ENCODE peak calls at places on chromosomes 6 and 20, in five cellular contexts. B, S, P, L and U are unnamed samples.

GRCh38 chr6:139145661-139146060 is 10.8 kb downstream of the HECA start:
- DNase-seq in B (no peak), S (no peak), P (no peak), L (no peak), U (no peak)

GRCh38 chr20:47847882-47848485 is 62.7 kb upstream of the SULF2 start:
- DNase-seq in B (no peak), S (peak; percentile 8), P (no peak), L (no peak), U (no peak)

GRCh38 chr6:137856138-137856898 is 10.7 kb upstream of the TNFAIP3 start:
- DNase-seq in B (no peak), S (no peak), P (no peak), L (no peak), U (no peak)

GRCh38 chr20:8362457-8362856 is 230.4 kb downstream of the PLCB1 start:
- DNase-seq in B (no peak), S (no peak), P (no peak), L (no peak), U (no peak)

GRCh38 chr6:4637691-4638433 is 138.3 kb upstream of the CDYL start:
- DNase-seq in B (no peak), S (peak; percentile 69), P (peak; percentile 79), L (no peak), U (no peak)

GRCh38 chr6:38755874-38756273 is 40.8 kb downstream of the DNAH8 start:
- DNase-seq in B (no peak), S (no peak), P (no peak), L (no peak), U (no peak)

GRCh38 chr6:43746071-43746470 is 23.9 kb upstream of the VEGFA start:
- DNase-seq in B (no peak), S (no peak), P (no peak), L (no peak), U (no peak)

GRCh38 chr20:57414867-57415592 is 23.8 kb downstream of the RBM38 start:
- DNase-seq in B (no peak), S (no peak), P (no peak), L (no peak), U (no peak)

GRCh38 chr6:75602164-75602896 is 650 bp downstream of the SENP6 start:
- DNase-seq in B (peak; percentile 84), S (peak; percentile 62), P (peak; percentile 43), L (peak; percentile 45), U (peak; percentile 64)

GRCh38 chr20:24978493-24978892 is 14.1 kb downstream of the APMAP start:
- DNase-seq in B (peak; percentile 13), S (no peak), P (no peak), L (no peak), U (peak; percentile 65)

GRCh38 chr6:106309766-106310373 is 15.7 kb downstream of the ATG5 start:
- DNase-seq in B (no peak), S (no peak), P (peak; percentile 23), L (no peak), U (no peak)

GRCh38 chr6:41658551-41659069 is 20.3 kb downstream of the MDFI start:
- DNase-seq in B (no peak), S (no peak), P (no peak), L (no peak), U (no peak)

GRCh38 chr6:37056439-37057127 is 51.1 kb downstream of the FGD2 start:
- DNase-seq in B (peak; percentile 84), S (no peak), P (no peak), L (no peak), U (no peak)

GRCh38 chr6:137894779-137895385 is 27.8 kb downstream of the TNFAIP3 start:
- DNase-seq in B (no peak), S (no peak), P (peak; percentile 41), L (no peak), U (no peak)

GRCh38 chr6:96468281-96468680 is 53.3 kb upstream of the UFL1 start:
- DNase-seq in B (no peak), S (no peak), P (no peak), L (no peak), U (no peak)

GRCh38 chr20:24529032-24529431 is 59.6 kb downstream of the SYNDIG1 start:
- DNase-seq in B (no peak), S (no peak), P (no peak), L (no peak), U (no peak)

GRCh38 chr20:38973546-38974120 is 11.5 kb downstream of the DHX35 start:
- DNase-seq in B (no peak), S (no peak), P (peak; percentile 57), L (no peak), U (no peak)

GRCh38 chr6:153059757-153060156 is 57.2 kb upstream of the MTRF1L start:
- DNase-seq in B (no peak), S (peak; percentile 10), P (no peak), L (no peak), U (no peak)

GRCh38 chr6:147060636-147061035 is 143.6 kb upstream of the STXBP5 start:
- DNase-seq in B (no peak), S (no peak), P (no peak), L (no peak), U (no peak)

GRCh38 chr6:125236536-125237327 is 65.0 kb downstream of the HDDC2 start:
- DNase-seq in B (no peak), S (no peak), P (no peak), L (no peak), U (no peak)

GRCh38 chr6:99605074-99605726 is 1.4 kb upstream of the PRDM13 start:
- DNase-seq in B (peak; percentile 84), S (no peak), P (no peak), L (no peak), U (no peak)

GRCh38 chr6:12848969-12849368 is 132.4 kb downstream of the PHACTR1 start:
- DNase-seq in B (no peak), S (no peak), P (no peak), L (no peak), U (no peak)

GRCh38 chr6:52577022-52577777 is at the start of gene TRAM2:
- DNase-seq in B (peak; percentile 93), S (peak; percentile 88), P (peak; percentile 62), L (peak; percentile 91), U (peak; percentile 84)

DNA sequence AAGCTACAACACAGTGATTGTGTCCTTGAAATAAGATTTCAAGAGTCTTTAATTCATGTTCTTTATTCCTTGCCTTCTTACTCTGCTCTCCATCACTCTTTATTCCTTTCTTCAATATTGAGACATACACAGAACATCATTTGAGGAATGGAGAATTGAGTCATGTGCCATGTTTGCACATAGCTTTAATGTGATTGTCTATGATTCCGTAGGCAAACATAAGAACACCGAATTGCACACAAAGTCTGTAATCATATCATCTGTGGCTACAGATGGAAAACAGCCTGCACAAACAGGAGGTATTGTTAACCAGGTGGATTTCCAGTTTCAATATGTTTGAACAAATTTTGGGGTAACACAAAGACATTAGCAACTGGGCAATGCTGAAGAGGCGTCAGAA is 571.6 kb upstream of the GJE1 start:
- DNase-seq in B (no peak), S (no peak), P (no peak), L (no peak), U (no peak)
- TF ChIP-seq CTCF in B (no peak), S (no peak), P (no peak), L (no peak), U (no peak)

GRCh38 chr6:167493961-167494697 is 169.2 kb downstream of the TTLL2 start:
- DNase-seq in B (no peak), S (no peak), P (no peak), L (peak; percentile 73), U (peak; percentile 91)

GRCh38 chr6:167496707-167497106 is 171.8 kb downstream of the TTLL2 start:
- DNase-seq in B (no peak), S (no peak), P (no peak), L (no peak), U (no peak)

GRCh38 chr6:167493310-167493709 is 168.4 kb downstream of the TTLL2 start:
- DNase-seq in B (no peak), S (no peak), P (no peak), L (no peak), U (no peak)

GRCh38 chr6:167495506-167496391 is 170.9 kb downstream of the TTLL2 start:
- DNase-seq in B (no peak), S (no peak), P (no peak), L (no peak), U (no peak)

DNA sequence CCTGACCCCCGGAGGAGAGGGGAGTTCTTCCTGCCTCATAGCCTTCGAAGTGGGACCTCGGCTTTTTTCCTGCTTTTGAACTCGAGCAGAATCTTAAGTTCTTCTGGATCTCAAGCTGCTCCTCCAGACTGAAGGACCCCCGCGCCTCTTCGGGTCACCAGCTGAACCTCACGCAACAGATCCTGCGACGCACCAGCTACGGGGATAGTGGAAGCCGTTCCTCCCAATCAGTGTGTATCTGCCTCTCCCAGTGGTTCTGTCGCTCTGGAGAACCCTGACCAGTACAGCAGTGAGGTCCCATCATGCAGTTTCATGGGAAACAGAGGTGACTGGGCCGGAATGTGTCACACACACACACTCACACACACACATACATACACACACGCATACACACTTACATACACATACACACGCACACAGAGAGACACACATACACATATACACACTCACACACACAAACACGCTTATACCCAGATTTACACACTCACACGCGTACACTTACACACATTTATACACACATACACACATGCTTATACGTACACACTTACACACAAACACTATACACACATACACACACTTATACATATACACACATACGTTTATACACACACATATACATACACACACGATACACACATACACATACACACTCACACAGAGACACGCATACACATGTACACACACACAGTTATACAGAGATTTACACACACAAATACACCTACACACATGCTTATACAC is 170.0 kb downstream of the TTLL2 start:
- DNase-seq in B (no peak), S (no peak), P (no peak), L (no peak), U (no peak)
- TF ChIP-seq CTCF in B (no peak), S (no peak), P (no peak), L (no peak), U (no peak)

DNA sequence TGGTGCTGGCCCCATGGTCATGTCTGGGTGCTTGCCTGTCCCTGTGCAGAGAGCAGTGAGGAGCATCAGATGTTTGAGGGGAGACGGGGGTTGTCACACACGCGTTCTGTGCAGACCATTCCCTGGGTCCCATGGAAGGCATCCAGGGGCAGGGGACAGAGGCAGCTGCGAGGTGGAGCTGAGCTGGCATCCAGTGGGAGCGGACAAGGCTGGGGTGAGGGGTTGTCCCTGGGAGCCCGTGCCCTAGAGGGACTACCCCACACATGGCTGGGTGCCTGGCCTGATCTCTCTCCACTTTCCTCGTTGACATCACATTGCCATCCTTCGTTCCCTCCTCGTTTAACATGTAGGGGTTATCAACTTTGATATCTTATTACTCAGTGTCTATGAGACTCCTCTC is 331.3 kb downstream of the CDH4 start:
- DNase-seq in B (no peak), S (no peak), P (no peak), L (no peak), U (no peak)
- TF ChIP-seq CTCF in B (no peak), S (no peak), P (no peak), L (no peak), U (no peak)

GRCh38 chr6:130742282-130742681 is 84.9 kb upstream of the SMLR1 start:
- DNase-seq in B (no peak), S (no peak), P (peak; percentile 31), L (no peak), U (no peak)

GRCh38 chr6:130744601-130745382 is 82.4 kb upstream of the SMLR1 start:
- DNase-seq in B (no peak), S (no peak), P (no peak), L (no peak), U (no peak)

GRCh38 chr6:130740308-130740707 is 86.9 kb upstream of the SMLR1 start:
- DNase-seq in B (no peak), S (no peak), P (no peak), L (no peak), U (no peak)

DNA sequence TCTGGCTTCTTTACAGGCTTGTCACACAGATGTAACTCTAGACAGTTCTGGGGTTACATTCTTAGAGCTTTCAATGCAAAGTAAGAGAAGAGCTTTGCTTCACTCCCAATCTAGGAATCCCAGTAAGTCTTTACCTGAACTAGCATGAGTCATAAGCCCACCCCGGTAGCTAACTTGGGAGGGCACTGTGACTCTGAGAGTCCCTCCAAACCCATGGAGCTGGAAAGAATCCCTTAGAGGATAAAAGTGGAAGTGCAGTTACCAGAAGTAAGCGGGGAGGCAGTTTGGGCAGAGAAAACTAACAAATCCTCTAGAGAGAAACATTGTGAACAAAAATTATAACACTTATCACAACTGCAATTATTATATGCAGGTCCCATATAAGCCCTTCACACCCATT is 84.0 kb upstream of the SMLR1 start:
- DNase-seq in B (peak; percentile 84), S (no peak), P (no peak), L (no peak), U (no peak)
- TF ChIP-seq CTCF in B (peak; percentile 66), S (no peak), P (no peak), L (no peak), U (no peak)